ENCODE peak calls at places on chromosomes 11 and 22, in ten cellular contexts. I is cardiac muscle cell, Q is cardiac fibroblast, Z is adrenal gland, P is esophagus muscularis mucosa, C is HFF-Myc, U is HCT116, K is vagina, D is left ventricle myocardium inferior, H is GM06990. A is an unnamed sample.

GRCh38 chr22:39621826-39622225 is 51.3 kb downstream of the CACNA1I start:
- DNase-seq in I (no peak), Q (no peak), Z (no peak), P (no peak), C (no peak), U (no peak), K (no peak), D (no peak), H (no peak), A (no peak)

GRCh38 chr11:61067782-61068181 is 34.5 kb upstream of the CD5 start:
- DNase-seq in I (no peak), Q (no peak), Z (peak; percentile 52), P (peak; percentile 89), C (no peak), U (no peak), K (no peak), D (no peak), H (no peak), A (no peak)

GRCh38 chr22:49228431-49229037 is 599.1 kb downstream of the BRD1 start:
- DNase-seq in I (no peak), Q (no peak), Z (peak; percentile 10), P (peak; percentile 82), C (no peak), U (no peak), K (peak; percentile 65), D (no peak), H (no peak), A (no peak)

GRCh38 chr22:50656122-50657070 is 16.2 kb upstream of the SHANK3 start:
- DNase-seq in I (peak; percentile 63), Q (peak; percentile 62), Z (peak; percentile 74), P (no peak), C (no peak), U (no peak), K (no peak), D (no peak), H (no peak), A (no peak)

GRCh38 chr11:2300936-2301630 is 635 bp downstream of the C11orf21 start:
- DNase-seq in I (no peak), Q (no peak), Z (peak; percentile 39), P (peak; percentile 90), C (no peak), U (no peak), K (peak; percentile 81), D (no peak), H (no peak), A (no peak)

GRCh38 chr11:43366597-43367121 is 7.9 kb downstream of the TTC17 start:
- DNase-seq in I (no peak), Q (peak; percentile 57), Z (no peak), P (no peak), C (peak; percentile 19), U (no peak), K (no peak), D (no peak), H (no peak), A (no peak)

GRCh38 chr11:34438529-34439507 is at the start of gene CAT:
- DNase-seq in I (peak; percentile 99), Q (peak; percentile 98), Z (peak; percentile 99), P (peak; percentile 99), C (peak; percentile 87), U (peak; percentile 94), K (peak; percentile 99), D (peak; percentile 99), H (peak; percentile 97), A (peak; percentile 84)

GRCh38 chr22:46547179-46547882 is 9.9 kb upstream of the CELSR1 start:
- DNase-seq in I (peak; percentile 72), Q (peak; percentile 70), Z (peak; percentile 91), P (no peak), C (no peak), U (no peak), K (no peak), D (peak; percentile 60), H (no peak), A (peak; percentile 57)

DNA sequence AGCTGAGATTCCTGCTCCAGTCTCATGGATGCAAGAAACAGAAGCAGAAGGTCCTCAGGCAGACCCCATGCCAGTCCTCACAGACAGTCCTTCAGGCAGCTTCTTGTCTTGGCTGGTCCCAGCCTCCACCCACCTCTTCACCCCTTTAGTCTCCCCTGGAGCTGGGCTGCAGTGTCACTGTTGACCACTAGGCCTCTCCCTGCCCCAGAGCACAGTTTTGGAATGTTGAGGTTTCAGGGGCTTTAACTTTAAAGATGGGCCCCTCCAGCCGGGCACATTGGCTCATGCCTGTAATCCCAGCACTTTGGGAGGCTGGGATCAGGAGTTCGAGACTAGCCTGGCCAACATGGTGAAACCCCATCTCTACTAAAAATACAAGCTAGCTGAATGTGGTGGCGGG is 39.5 kb upstream of the GCAT start:
- DNase-seq in I (no peak), Q (no peak), Z (no peak), P (no peak), C (no peak), U (no peak), K (no peak), D (no peak), H (no peak), A (no peak)
- TF ChIP-seq CTCF in I (peak; percentile 28), Q (peak; percentile 42), Z (peak; percentile 12), P (no peak), C (peak; percentile 45), U (no peak), K (no peak), D (peak; percentile 25), H (peak; percentile 38), A (peak; percentile 22)

GRCh38 chr11:10564692-10565318 is 3.7 kb downstream of the LYVE1 start:
- DNase-seq in I (peak; percentile 41), Q (peak; percentile 46), Z (peak; percentile 75), P (no peak), C (no peak), U (no peak), K (no peak), D (no peak), H (no peak), A (no peak)
- TF ChIP-seq CTCF in I (peak; percentile 47), Q (peak; percentile 49), Z (peak; percentile 73), P (peak; percentile 70), C (peak; percentile 35), U (peak; percentile 41), K (no peak), D (peak; percentile 51), H (peak; percentile 29), A (no peak)

GRCh38 chr11:117369521-117369920 is 41.9 kb downstream of the CEP164 start:
- DNase-seq in I (no peak), Q (no peak), Z (no peak), P (no peak), C (no peak), U (no peak), K (no peak), D (no peak), H (no peak), A (no peak)
- TF ChIP-seq CTCF in I (no peak), Q (no peak), Z (no peak), P (no peak), C (no peak), U (no peak), K (no peak), D (no peak), H (no peak), A (no peak)

GRCh38 chr11:72860010-72860409 is 45.8 kb downstream of the ATG16L2 start:
- DNase-seq in I (no peak), Q (no peak), Z (no peak), P (no peak), C (no peak), U (no peak), K (no peak), D (no peak), H (no peak), A (no peak)

GRCh38 chr11:72860592-72860991 is 46.4 kb downstream of the ATG16L2 start:
- DNase-seq in I (no peak), Q (peak; percentile 31), Z (no peak), P (no peak), C (no peak), U (no peak), K (no peak), D (no peak), H (no peak), A (no peak)

GRCh38 chr11:72851726-72852125 is 37.5 kb downstream of the ATG16L2 start:
- DNase-seq in I (no peak), Q (no peak), Z (no peak), P (no peak), C (no peak), U (no peak), K (no peak), D (no peak), H (no peak), A (no peak)

GRCh38 chr11:72856065-72856464 is 41.9 kb downstream of the ATG16L2 start:
- DNase-seq in I (peak; percentile 61), Q (peak; percentile 51), Z (peak; percentile 76), P (no peak), C (no peak), U (no peak), K (no peak), D (no peak), H (no peak), A (no peak)

DNA sequence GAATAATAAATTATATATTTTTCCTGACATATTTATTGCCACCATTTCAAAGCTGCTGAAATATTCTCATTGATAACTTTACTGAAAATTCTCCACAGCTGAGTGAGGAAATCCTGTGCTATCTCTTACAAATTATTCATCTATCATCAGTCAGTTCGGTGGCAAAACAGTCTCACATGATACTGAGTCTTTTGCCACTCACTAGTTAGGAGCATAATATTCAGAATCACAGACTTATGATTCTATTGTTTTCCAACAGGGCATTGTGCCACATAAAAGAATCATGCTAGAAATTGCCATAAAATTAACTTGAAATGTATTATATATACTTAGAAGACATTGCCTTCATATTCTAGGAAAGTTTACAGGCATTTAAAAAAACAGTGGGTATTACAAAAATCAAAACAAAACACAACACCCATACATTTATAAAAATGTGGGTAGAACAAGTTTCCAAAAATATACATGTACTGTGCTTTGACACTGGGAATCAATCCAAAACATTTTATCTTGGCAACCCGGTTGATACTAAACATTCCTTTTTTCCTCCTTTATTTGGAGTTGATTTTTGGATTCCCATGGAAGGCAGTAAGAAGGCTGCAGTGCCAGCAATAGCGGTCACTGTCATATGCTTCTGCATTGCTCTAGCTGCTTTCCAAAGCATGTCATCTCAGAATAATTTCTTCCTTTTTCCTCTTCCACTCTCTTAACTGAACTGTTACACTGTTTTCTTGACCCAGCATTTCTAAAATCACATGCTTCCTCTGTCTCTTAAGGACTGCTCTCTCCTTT is 42.5 kb downstream of the ATG16L2 start:
- DNase-seq in I (peak; percentile 75), Q (peak; percentile 44), Z (no peak), P (no peak), C (no peak), U (no peak), K (no peak), D (no peak), H (no peak), A (no peak)
- TF ChIP-seq CTCF in I (peak; percentile 22), Q (no peak), Z (no peak), P (no peak), C (no peak), U (no peak), K (no peak), D (peak; percentile 9), H (no peak), A (no peak)

GRCh38 chr22:38513063-38513462 is 7.0 kb upstream of the DDX17 start:
- DNase-seq in I (no peak), Q (no peak), Z (no peak), P (no peak), C (no peak), U (no peak), K (no peak), D (no peak), H (peak; percentile 28), A (peak; percentile 14)
- TF ChIP-seq CTCF in I (no peak), Q (no peak), Z (no peak), P (no peak), C (no peak), U (no peak), K (no peak), D (peak; percentile 43), H (peak; percentile 77), A (peak; percentile 20)